ENCODE peak calls at places on chromosomes 1 and 21, in four cellular contexts. One of them, this sample, is unnamed.

GRCh38 chr1:181317261-181317924 is 165.9 kb upstream of the CACNA1E start:
- DNase-seq in SK-N-SH: no peak
- DNase-seq in K562: no peak
- DNase-seq in GM12878: no peak
- DNase-seq in this sample: no peak

GRCh38 chr1:195965036-195965435 is 643.2 kb downstream of the KCNT2 start:
- DNase-seq in K562: no peak
- DNase-seq in GM12878: no peak
- DNase-seq in SK-N-SH: no peak
- DNase-seq in this sample: no peak

GRCh38 chr1:32765561-32766327 is 51.4 kb downstream of the YARS1 start:
- DNase-seq in SK-N-SH: peak
- DNase-seq in K562: no peak
- DNase-seq in GM12878: no peak
- DNase-seq in this sample: no peak

GRCh38 chr1:36160949-36161485 is 5.1 kb downstream of the MAP7D1 start:
- DNase-seq in K562: peak
- DNase-seq in SK-N-SH: peak
- DNase-seq in GM12878: no peak
- DNase-seq in this sample: no peak

GRCh38 chr1:110102081-110102480 is 10.2 kb upstream of the UBL4B start:
- DNase-seq in SK-N-SH: peak
- DNase-seq in GM12878: peak
- DNase-seq in K562: no peak
- DNase-seq in this sample: no peak

GRCh38 chr1:245332085-245332484 is 177.3 kb downstream of the KIF26B start:
- DNase-seq in SK-N-SH: no peak
- DNase-seq in GM12878: no peak
- DNase-seq in K562: no peak
- DNase-seq in this sample: no peak

GRCh38 chr1:160755864-160756616 is 17.0 kb downstream of the SLAMF7 start:
- DNase-seq in GM12878: no peak
- DNase-seq in K562: no peak
- DNase-seq in SK-N-SH: no peak
- DNase-seq in this sample: no peak

GRCh38 chr1:109307363-109308021 is 681 bp upstream of the MYBPHL start:
- DNase-seq in GM12878: no peak
- DNase-seq in K562: no peak
- DNase-seq in SK-N-SH: no peak
- DNase-seq in this sample: peak

GRCh38 chr1:8880068-8880676 is 1.7 kb upstream of the ENO1 start:
- DNase-seq in SK-N-SH: no peak
- DNase-seq in K562: peak
- DNase-seq in GM12878: no peak
- DNase-seq in this sample: peak

GRCh38 chr21:34889537-34890257 is 159.4 kb downstream of the RUNX1 start:
- DNase-seq in K562: peak
- DNase-seq in SK-N-SH: peak
- DNase-seq in GM12878: no peak
- DNase-seq in this sample: peak

GRCh38 chr1:59967141-59967697 is 40.6 kb upstream of the CYP2J2 start:
- DNase-seq in K562: peak
- DNase-seq in GM12878: no peak
- DNase-seq in SK-N-SH: peak
- DNase-seq in this sample: no peak

GRCh38 chr1:79614762-79615161 is 608.2 kb upstream of the ADGRL4 start:
- DNase-seq in GM12878: no peak
- DNase-seq in K562: no peak
- DNase-seq in SK-N-SH: no peak
- DNase-seq in this sample: no peak

GRCh38 chr1:61808968-61809367 is 66.7 kb downstream of the PATJ start:
- DNase-seq in SK-N-SH: no peak
- DNase-seq in GM12878: no peak
- DNase-seq in K562: no peak
- DNase-seq in this sample: no peak

GRCh38 chr1:53682369-53682685 is 56.6 kb downstream of the GLIS1 start:
- DNase-seq in GM12878: no peak
- DNase-seq in SK-N-SH: no peak
- DNase-seq in K562: no peak
- DNase-seq in this sample: no peak

GRCh38 chr1:175839678-175840669 is 96.6 kb upstream of the TNR start:
- DNase-seq in K562: peak
- DNase-seq in SK-N-SH: peak
- DNase-seq in GM12878: no peak
- DNase-seq in this sample: peak

GRCh38 chr1:53554592-53555305 is 95.5 kb downstream of the DMRTB1 start:
- DNase-seq in GM12878: no peak
- DNase-seq in SK-N-SH: peak
- DNase-seq in K562: no peak
- DNase-seq in this sample: no peak

GRCh38 chr1:162230096-162230495 is 146.6 kb downstream of the SPATA46 start:
- DNase-seq in SK-N-SH: no peak
- DNase-seq in GM12878: no peak
- DNase-seq in K562: no peak
- DNase-seq in this sample: no peak

GRCh38 chr1:25529518-25530347 is 13.7 kb upstream of the LDLRAP1 start:
- DNase-seq in K562: no peak
- DNase-seq in GM12878: no peak
- DNase-seq in SK-N-SH: peak
- DNase-seq in this sample: no peak

GRCh38 chr1:238139713-238140112 is 249.0 kb upstream of the ZP4 start:
- DNase-seq in GM12878: no peak
- DNase-seq in K562: no peak
- DNase-seq in SK-N-SH: no peak
- DNase-seq in this sample: no peak

GRCh38 chr1:178284059-178284458 is 190.2 kb downstream of the RASAL2 start:
- DNase-seq in K562: no peak
- DNase-seq in GM12878: no peak
- DNase-seq in SK-N-SH: no peak
- DNase-seq in this sample: no peak

GRCh38 chr1:62367005-62367547 is 47.8 kb upstream of the KANK4 start:
- DNase-seq in SK-N-SH: no peak
- DNase-seq in GM12878: no peak
- DNase-seq in K562: no peak
- DNase-seq in this sample: no peak

GRCh38 chr1:101907264-101907663 is 89.5 kb downstream of the OLFM3 start:
- DNase-seq in GM12878: no peak
- DNase-seq in K562: no peak
- DNase-seq in SK-N-SH: peak
- DNase-seq in this sample: no peak

GRCh38 chr1:115295904-115296696 is 41.9 kb downstream of the NGF start:
- DNase-seq in K562: no peak
- DNase-seq in SK-N-SH: no peak
- DNase-seq in GM12878: no peak
- DNase-seq in this sample: no peak

GRCh38 chr1:68198752-68199151 is 33.6 kb downstream of the WLS start:
- DNase-seq in SK-N-SH: no peak
- DNase-seq in GM12878: no peak
- DNase-seq in K562: no peak
- DNase-seq in this sample: no peak

GRCh38 chr1:1954831-1955441 is 35.9 kb upstream of the TMEM52 start:
- DNase-seq in K562: peak
- DNase-seq in SK-N-SH: peak
- DNase-seq in GM12878: no peak
- DNase-seq in this sample: no peak

GRCh38 chr21:17454315-17455027 is 58.4 kb upstream of the CXADR start:
- DNase-seq in GM12878: no peak
- DNase-seq in K562: peak
- DNase-seq in SK-N-SH: peak
- DNase-seq in this sample: peak
- TF ChIP-seq NFIC in GM12878: no peak
- TF ChIP-seq NFIC in K562: peak
- TF ChIP-seq NFIC in SK-N-SH: no peak
- TF ChIP-seq NFIC in this sample: peak

GRCh38 chr1:208939545-208940085 is 643.9 kb upstream of the CAMK1G start:
- DNase-seq in K562: no peak
- DNase-seq in SK-N-SH: peak
- DNase-seq in GM12878: no peak
- DNase-seq in this sample: no peak
- TF ChIP-seq NFIC in K562: no peak
- TF ChIP-seq NFIC in SK-N-SH: no peak
- TF ChIP-seq NFIC in GM12878: no peak
- TF ChIP-seq NFIC in this sample: no peak

DNA sequence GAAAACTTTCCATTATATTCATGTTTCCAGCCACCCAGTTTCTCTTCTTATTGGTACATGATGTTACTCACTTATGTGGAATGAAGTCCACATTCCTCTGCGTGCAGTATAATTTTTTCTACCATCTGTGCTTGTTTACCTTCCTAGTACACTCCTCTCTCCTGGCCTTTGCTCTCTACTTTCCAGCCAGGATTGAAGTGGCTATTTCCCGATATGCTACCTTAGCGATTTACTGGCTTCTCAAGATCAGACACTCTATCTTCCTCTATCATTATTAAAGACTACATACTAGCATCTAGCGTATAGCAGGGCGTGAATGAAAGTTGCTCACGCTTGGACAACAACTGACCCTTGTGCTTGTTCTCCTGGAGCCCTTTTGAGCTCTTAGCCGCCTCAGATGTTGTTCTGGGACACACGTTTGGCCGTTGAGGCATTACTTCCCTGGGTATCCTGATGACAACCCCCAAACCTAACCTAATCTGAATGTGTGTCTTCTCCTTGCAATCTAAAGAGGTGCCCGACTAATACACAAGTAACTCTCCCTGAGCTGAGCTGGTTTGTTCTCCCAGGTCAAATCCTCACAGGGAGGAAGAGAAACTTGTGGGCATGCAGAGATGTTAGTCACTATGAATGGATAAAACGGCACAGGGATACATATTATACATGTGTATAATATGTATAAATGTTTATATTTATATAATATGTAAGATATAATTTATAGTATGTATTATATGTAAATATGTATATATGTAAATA is 13.4 kb upstream of the MTARC2 start:
- DNase-seq in SK-N-SH: no peak
- DNase-seq in GM12878: no peak
- DNase-seq in K562: no peak
- DNase-seq in this sample: peak
- TF ChIP-seq NFIC in SK-N-SH: no peak
- TF ChIP-seq NFIC in GM12878: no peak
- TF ChIP-seq NFIC in K562: no peak
- TF ChIP-seq NFIC in this sample: no peak

GRCh38 chr1:42240964-42241755 is 76.6 kb upstream of the GUCA2A start:
- DNase-seq in SK-N-SH: no peak
- DNase-seq in GM12878: no peak
- DNase-seq in K562: no peak
- DNase-seq in this sample: no peak
- TF ChIP-seq NFIC in SK-N-SH: no peak
- TF ChIP-seq NFIC in GM12878: no peak
- TF ChIP-seq NFIC in K562: no peak
- TF ChIP-seq NFIC in this sample: no peak

GRCh38 chr1:9890224-9890731 is 19.8 kb downstream of the CTNNBIP1 start:
- DNase-seq in GM12878: no peak
- DNase-seq in SK-N-SH: no peak
- DNase-seq in K562: peak
- DNase-seq in this sample: no peak
- TF ChIP-seq NFIC in GM12878: no peak
- TF ChIP-seq NFIC in SK-N-SH: peak
- TF ChIP-seq NFIC in K562: peak
- TF ChIP-seq NFIC in this sample: no peak

GRCh38 chr1:6417961-6418667 is 1.6 kb downstream of the HES2 start:
- DNase-seq in K562: no peak
- DNase-seq in SK-N-SH: no peak
- DNase-seq in GM12878: no peak
- DNase-seq in this sample: no peak
- TF ChIP-seq NFIC in K562: no peak
- TF ChIP-seq NFIC in SK-N-SH: no peak
- TF ChIP-seq NFIC in GM12878: no peak
- TF ChIP-seq NFIC in this sample: no peak

GRCh38 chr1:39776400-39776713 is 5.2 kb upstream of the OXCT2 start:
- DNase-seq in K562: no peak
- DNase-seq in SK-N-SH: no peak
- DNase-seq in GM12878: peak
- DNase-seq in this sample: no peak
- TF ChIP-seq NFIC in K562: no peak
- TF ChIP-seq NFIC in SK-N-SH: no peak
- TF ChIP-seq NFIC in GM12878: peak
- TF ChIP-seq NFIC in this sample: no peak

GRCh38 chr1:99005142-99005491 is 456 bp upstream of the PLPPR5 start:
- DNase-seq in SK-N-SH: no peak
- DNase-seq in GM12878: no peak
- DNase-seq in K562: no peak
- DNase-seq in this sample: no peak
- TF ChIP-seq NFIC in SK-N-SH: no peak
- TF ChIP-seq NFIC in GM12878: no peak
- TF ChIP-seq NFIC in K562: no peak
- TF ChIP-seq NFIC in this sample: no peak

DNA sequence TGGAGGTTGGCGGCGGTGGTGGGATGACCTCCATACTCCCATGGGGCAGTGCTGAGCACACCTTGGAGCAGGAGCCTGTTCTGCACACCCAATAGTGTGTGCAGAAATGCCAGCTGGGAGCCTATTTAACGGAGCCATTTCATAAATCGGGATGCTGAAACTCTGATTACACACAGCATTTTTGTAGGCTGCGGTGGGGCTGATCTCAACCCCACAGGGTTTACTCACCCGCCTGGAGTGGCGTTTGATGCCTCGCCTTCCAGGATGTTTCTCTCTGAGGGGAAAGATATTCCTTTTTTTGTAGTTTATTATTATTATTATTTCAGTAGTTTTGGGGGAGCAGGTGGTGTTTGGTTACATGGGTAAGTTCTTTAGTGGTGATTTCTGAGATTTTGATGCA is 82.6 kb upstream of the WDR26 start:
- DNase-seq in K562: no peak
- DNase-seq in GM12878: no peak
- DNase-seq in SK-N-SH: no peak
- DNase-seq in this sample: no peak
- TF ChIP-seq NFIC in K562: no peak
- TF ChIP-seq NFIC in GM12878: no peak
- TF ChIP-seq NFIC in SK-N-SH: no peak
- TF ChIP-seq NFIC in this sample: no peak

DNA sequence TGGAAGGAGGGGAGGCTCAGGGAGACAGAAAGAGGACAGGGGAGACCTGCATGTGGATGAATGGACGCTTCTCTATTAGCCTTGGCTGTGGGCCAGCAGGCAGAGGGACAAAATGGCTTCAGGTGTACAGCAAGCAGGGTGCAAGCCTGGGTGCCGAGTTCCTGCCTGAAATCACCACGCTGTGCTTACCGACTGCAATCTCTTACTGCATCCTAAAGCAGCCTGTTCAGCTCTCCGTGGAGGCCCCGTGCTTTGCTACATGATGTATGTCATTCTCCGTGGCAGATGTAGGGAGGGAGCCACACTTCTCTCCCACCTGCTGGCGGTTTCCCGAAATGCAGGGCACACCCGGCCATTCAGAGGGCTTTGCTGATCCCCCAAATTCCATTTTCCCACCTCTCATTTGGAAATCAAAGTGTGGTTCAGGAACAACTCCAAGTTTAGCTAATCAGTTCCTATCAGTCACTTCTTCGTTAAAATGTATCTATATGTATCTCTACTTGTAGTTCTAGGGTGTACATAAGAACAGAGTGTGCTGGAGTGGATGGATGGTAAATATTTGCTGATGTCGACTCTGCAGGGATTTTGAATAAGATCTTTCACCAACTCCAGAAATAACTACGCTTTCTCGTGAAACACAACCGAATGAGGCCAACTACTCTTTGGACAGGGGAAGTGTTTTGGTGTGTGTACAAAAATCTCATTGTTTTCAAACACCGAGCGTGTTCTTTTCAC is 122.3 kb upstream of the BACE2 start:
- DNase-seq in K562: peak
- DNase-seq in GM12878: no peak
- DNase-seq in SK-N-SH: peak
- DNase-seq in this sample: peak
- TF ChIP-seq NFIC in K562: peak
- TF ChIP-seq NFIC in GM12878: no peak
- TF ChIP-seq NFIC in SK-N-SH: no peak
- TF ChIP-seq NFIC in this sample: no peak